ENCODE peak calls at places on chromosomes 3 and 15, in four cellular contexts. One of them, this sample, is unnamed.

GRCh38 chr3:364287-364686 is 167.7 kb downstream of the CHL1 start:
- ATAC-seq in stimulated activated effector memory CD8-positive, alpha-beta T cell treated with anti-CD3 and anti-CD28 coated beads, Interleukin-12 subunit alpha, Interleukin-12 subunit beta, amount 100 ng/mL, for 72 hours: no peak
- ATAC-seq in GM12878: no peak
- ATAC-seq in activated T-cell treated with anti-CD3 and anti-CD28 coated beads, Interleukin-2, amount 50 U/mL, for 4 hours: no peak
- ATAC-seq in this sample: no peak

GRCh38 chr3:77795013-77795412 is 755.1 kb downstream of the ROBO2 start:
- ATAC-seq in stimulated activated effector memory CD8-positive, alpha-beta T cell treated with anti-CD3 and anti-CD28 coated beads, Interleukin-12 subunit alpha, Interleukin-12 subunit beta, amount 100 ng/mL, for 72 hours: no peak
- ATAC-seq in GM12878: no peak
- ATAC-seq in activated T-cell treated with anti-CD3 and anti-CD28 coated beads, Interleukin-2, amount 50 U/mL, for 4 hours: no peak
- ATAC-seq in this sample: no peak

GRCh38 chr3:72629191-72629611 is 219.0 kb downstream of the SHQ1 start:
- ATAC-seq in stimulated activated effector memory CD8-positive, alpha-beta T cell treated with anti-CD3 and anti-CD28 coated beads, Interleukin-12 subunit alpha, Interleukin-12 subunit beta, amount 100 ng/mL, for 72 hours: peak
- ATAC-seq in GM12878: peak
- ATAC-seq in activated T-cell treated with anti-CD3 and anti-CD28 coated beads, Interleukin-2, amount 50 U/mL, for 4 hours: peak
- ATAC-seq in this sample: peak

GRCh38 chr3:37068031-37068430 is 74.7 kb downstream of the MLH1 start:
- ATAC-seq in stimulated activated effector memory CD8-positive, alpha-beta T cell treated with anti-CD3 and anti-CD28 coated beads, Interleukin-12 subunit alpha, Interleukin-12 subunit beta, amount 100 ng/mL, for 72 hours: no peak
- ATAC-seq in GM12878: no peak
- ATAC-seq in activated T-cell treated with anti-CD3 and anti-CD28 coated beads, Interleukin-2, amount 50 U/mL, for 4 hours: no peak
- ATAC-seq in this sample: no peak

GRCh38 chr15:36967929-36968328 is 132.4 kb downstream of the MEIS2 start:
- ATAC-seq in stimulated activated effector memory CD8-positive, alpha-beta T cell treated with anti-CD3 and anti-CD28 coated beads, Interleukin-12 subunit alpha, Interleukin-12 subunit beta, amount 100 ng/mL, for 72 hours: no peak
- ATAC-seq in GM12878: no peak
- ATAC-seq in activated T-cell treated with anti-CD3 and anti-CD28 coated beads, Interleukin-2, amount 50 U/mL, for 4 hours: no peak
- ATAC-seq in this sample: no peak

GRCh38 chr3:72995337-72995736 is 1.3 kb upstream of the PPP4R2 start:
- ATAC-seq in stimulated activated effector memory CD8-positive, alpha-beta T cell treated with anti-CD3 and anti-CD28 coated beads, Interleukin-12 subunit alpha, Interleukin-12 subunit beta, amount 100 ng/mL, for 72 hours: no peak
- ATAC-seq in GM12878: no peak
- ATAC-seq in activated T-cell treated with anti-CD3 and anti-CD28 coated beads, Interleukin-2, amount 50 U/mL, for 4 hours: no peak
- ATAC-seq in this sample: no peak

GRCh38 chr3:177781686-177782161 is 584.4 kb upstream of the TBL1XR1 start:
- ATAC-seq in stimulated activated effector memory CD8-positive, alpha-beta T cell treated with anti-CD3 and anti-CD28 coated beads, Interleukin-12 subunit alpha, Interleukin-12 subunit beta, amount 100 ng/mL, for 72 hours: no peak
- ATAC-seq in GM12878: no peak
- ATAC-seq in activated T-cell treated with anti-CD3 and anti-CD28 coated beads, Interleukin-2, amount 50 U/mL, for 4 hours: no peak
- ATAC-seq in this sample: no peak

GRCh38 chr15:67121725-67122600 is 56.6 kb downstream of the SMAD3 start:
- ATAC-seq in stimulated activated effector memory CD8-positive, alpha-beta T cell treated with anti-CD3 and anti-CD28 coated beads, Interleukin-12 subunit alpha, Interleukin-12 subunit beta, amount 100 ng/mL, for 72 hours: no peak
- ATAC-seq in GM12878: no peak
- ATAC-seq in activated T-cell treated with anti-CD3 and anti-CD28 coated beads, Interleukin-2, amount 50 U/mL, for 4 hours: no peak
- ATAC-seq in this sample: no peak

GRCh38 chr3:124592658-124593441 is 137.4 kb upstream of the UMPS start:
- ATAC-seq in stimulated activated effector memory CD8-positive, alpha-beta T cell treated with anti-CD3 and anti-CD28 coated beads, Interleukin-12 subunit alpha, Interleukin-12 subunit beta, amount 100 ng/mL, for 72 hours: peak
- ATAC-seq in GM12878: peak
- ATAC-seq in activated T-cell treated with anti-CD3 and anti-CD28 coated beads, Interleukin-2, amount 50 U/mL, for 4 hours: peak
- ATAC-seq in this sample: peak

GRCh38 chr3:104206925-104207324 is 1159.8 kb upstream of the ALCAM start:
- ATAC-seq in stimulated activated effector memory CD8-positive, alpha-beta T cell treated with anti-CD3 and anti-CD28 coated beads, Interleukin-12 subunit alpha, Interleukin-12 subunit beta, amount 100 ng/mL, for 72 hours: no peak
- ATAC-seq in GM12878: no peak
- ATAC-seq in activated T-cell treated with anti-CD3 and anti-CD28 coated beads, Interleukin-2, amount 50 U/mL, for 4 hours: no peak
- ATAC-seq in this sample: no peak

GRCh38 chr3:150740733-150741496 is 22.1 kb downstream of the SIAH2 start:
- ATAC-seq in stimulated activated effector memory CD8-positive, alpha-beta T cell treated with anti-CD3 and anti-CD28 coated beads, Interleukin-12 subunit alpha, Interleukin-12 subunit beta, amount 100 ng/mL, for 72 hours: peak
- ATAC-seq in GM12878: no peak
- ATAC-seq in activated T-cell treated with anti-CD3 and anti-CD28 coated beads, Interleukin-2, amount 50 U/mL, for 4 hours: no peak
- ATAC-seq in this sample: peak

GRCh38 chr3:8996681-8997121 is 33.4 kb upstream of the RAD18 start:
- ATAC-seq in stimulated activated effector memory CD8-positive, alpha-beta T cell treated with anti-CD3 and anti-CD28 coated beads, Interleukin-12 subunit alpha, Interleukin-12 subunit beta, amount 100 ng/mL, for 72 hours: peak
- ATAC-seq in GM12878: no peak
- ATAC-seq in activated T-cell treated with anti-CD3 and anti-CD28 coated beads, Interleukin-2, amount 50 U/mL, for 4 hours: no peak
- ATAC-seq in this sample: no peak

GRCh38 chr15:81049835-81050234 is 49.1 kb downstream of the TLNRD1 start:
- ATAC-seq in stimulated activated effector memory CD8-positive, alpha-beta T cell treated with anti-CD3 and anti-CD28 coated beads, Interleukin-12 subunit alpha, Interleukin-12 subunit beta, amount 100 ng/mL, for 72 hours: no peak
- ATAC-seq in GM12878: no peak
- ATAC-seq in activated T-cell treated with anti-CD3 and anti-CD28 coated beads, Interleukin-2, amount 50 U/mL, for 4 hours: no peak
- ATAC-seq in this sample: no peak

GRCh38 chr3:177574232-177574856 is 377.1 kb upstream of the TBL1XR1 start:
- ATAC-seq in stimulated activated effector memory CD8-positive, alpha-beta T cell treated with anti-CD3 and anti-CD28 coated beads, Interleukin-12 subunit alpha, Interleukin-12 subunit beta, amount 100 ng/mL, for 72 hours: no peak
- ATAC-seq in GM12878: no peak
- ATAC-seq in activated T-cell treated with anti-CD3 and anti-CD28 coated beads, Interleukin-2, amount 50 U/mL, for 4 hours: no peak
- ATAC-seq in this sample: no peak

GRCh38 chr3:48047841-48048456 is 31.7 kb upstream of the MAP4 start:
- ATAC-seq in stimulated activated effector memory CD8-positive, alpha-beta T cell treated with anti-CD3 and anti-CD28 coated beads, Interleukin-12 subunit alpha, Interleukin-12 subunit beta, amount 100 ng/mL, for 72 hours: no peak
- ATAC-seq in GM12878: no peak
- ATAC-seq in activated T-cell treated with anti-CD3 and anti-CD28 coated beads, Interleukin-2, amount 50 U/mL, for 4 hours: no peak
- ATAC-seq in this sample: no peak

GRCh38 chr3:150469031-150469930 is 61.2 kb downstream of the TSC22D2 start:
- ATAC-seq in stimulated activated effector memory CD8-positive, alpha-beta T cell treated with anti-CD3 and anti-CD28 coated beads, Interleukin-12 subunit alpha, Interleukin-12 subunit beta, amount 100 ng/mL, for 72 hours: no peak
- ATAC-seq in GM12878: no peak
- ATAC-seq in activated T-cell treated with anti-CD3 and anti-CD28 coated beads, Interleukin-2, amount 50 U/mL, for 4 hours: no peak
- ATAC-seq in this sample: no peak

GRCh38 chr3:124791639-124792111 is 61.4 kb downstream of the UMPS start:
- ATAC-seq in stimulated activated effector memory CD8-positive, alpha-beta T cell treated with anti-CD3 and anti-CD28 coated beads, Interleukin-12 subunit alpha, Interleukin-12 subunit beta, amount 100 ng/mL, for 72 hours: peak
- ATAC-seq in GM12878: peak
- ATAC-seq in activated T-cell treated with anti-CD3 and anti-CD28 coated beads, Interleukin-2, amount 50 U/mL, for 4 hours: peak
- ATAC-seq in this sample: no peak

GRCh38 chr15:70505411-70505919 is 257.9 kb downstream of the UACA start:
- ATAC-seq in stimulated activated effector memory CD8-positive, alpha-beta T cell treated with anti-CD3 and anti-CD28 coated beads, Interleukin-12 subunit alpha, Interleukin-12 subunit beta, amount 100 ng/mL, for 72 hours: peak
- ATAC-seq in GM12878: peak
- ATAC-seq in activated T-cell treated with anti-CD3 and anti-CD28 coated beads, Interleukin-2, amount 50 U/mL, for 4 hours: peak
- ATAC-seq in this sample: peak

GRCh38 chr3:10093678-10094077 is 14.4 kb downstream of the FANCD2OS start:
- ATAC-seq in stimulated activated effector memory CD8-positive, alpha-beta T cell treated with anti-CD3 and anti-CD28 coated beads, Interleukin-12 subunit alpha, Interleukin-12 subunit beta, amount 100 ng/mL, for 72 hours: no peak
- ATAC-seq in GM12878: no peak
- ATAC-seq in activated T-cell treated with anti-CD3 and anti-CD28 coated beads, Interleukin-2, amount 50 U/mL, for 4 hours: no peak
- ATAC-seq in this sample: no peak

GRCh38 chr3:162546910-162547309 is 1050.3 kb downstream of the OTOL1 start:
- ATAC-seq in stimulated activated effector memory CD8-positive, alpha-beta T cell treated with anti-CD3 and anti-CD28 coated beads, Interleukin-12 subunit alpha, Interleukin-12 subunit beta, amount 100 ng/mL, for 72 hours: no peak
- ATAC-seq in GM12878: no peak
- ATAC-seq in activated T-cell treated with anti-CD3 and anti-CD28 coated beads, Interleukin-2, amount 50 U/mL, for 4 hours: no peak
- ATAC-seq in this sample: no peak

GRCh38 chr15:64961013-64961412 is 28.7 kb downstream of the SPG21 start:
- ATAC-seq in stimulated activated effector memory CD8-positive, alpha-beta T cell treated with anti-CD3 and anti-CD28 coated beads, Interleukin-12 subunit alpha, Interleukin-12 subunit beta, amount 100 ng/mL, for 72 hours: no peak
- ATAC-seq in GM12878: no peak
- ATAC-seq in activated T-cell treated with anti-CD3 and anti-CD28 coated beads, Interleukin-2, amount 50 U/mL, for 4 hours: no peak
- ATAC-seq in this sample: no peak

GRCh38 chr15:66831801-66832390 is 129.9 kb downstream of the SMAD6 start:
- ATAC-seq in stimulated activated effector memory CD8-positive, alpha-beta T cell treated with anti-CD3 and anti-CD28 coated beads, Interleukin-12 subunit alpha, Interleukin-12 subunit beta, amount 100 ng/mL, for 72 hours: no peak
- ATAC-seq in GM12878: no peak
- ATAC-seq in activated T-cell treated with anti-CD3 and anti-CD28 coated beads, Interleukin-2, amount 50 U/mL, for 4 hours: no peak
- ATAC-seq in this sample: no peak

GRCh38 chr15:55907797-55908196 is 85.6 kb downstream of the NEDD4 start:
- ATAC-seq in stimulated activated effector memory CD8-positive, alpha-beta T cell treated with anti-CD3 and anti-CD28 coated beads, Interleukin-12 subunit alpha, Interleukin-12 subunit beta, amount 100 ng/mL, for 72 hours: no peak
- ATAC-seq in GM12878: no peak
- ATAC-seq in activated T-cell treated with anti-CD3 and anti-CD28 coated beads, Interleukin-2, amount 50 U/mL, for 4 hours: no peak
- ATAC-seq in this sample: no peak

GRCh38 chr15:74027688-74028087 is 33.2 kb downstream of the PML start:
- ATAC-seq in stimulated activated effector memory CD8-positive, alpha-beta T cell treated with anti-CD3 and anti-CD28 coated beads, Interleukin-12 subunit alpha, Interleukin-12 subunit beta, amount 100 ng/mL, for 72 hours: no peak
- ATAC-seq in GM12878: no peak
- ATAC-seq in activated T-cell treated with anti-CD3 and anti-CD28 coated beads, Interleukin-2, amount 50 U/mL, for 4 hours: no peak
- ATAC-seq in this sample: no peak

GRCh38 chr3:52525666-52526065 is 8.0 kb downstream of the NT5DC2 start:
- ATAC-seq in stimulated activated effector memory CD8-positive, alpha-beta T cell treated with anti-CD3 and anti-CD28 coated beads, Interleukin-12 subunit alpha, Interleukin-12 subunit beta, amount 100 ng/mL, for 72 hours: no peak
- ATAC-seq in GM12878: no peak
- ATAC-seq in activated T-cell treated with anti-CD3 and anti-CD28 coated beads, Interleukin-2, amount 50 U/mL, for 4 hours: no peak
- ATAC-seq in this sample: no peak

GRCh38 chr15:26866298-26867198 is at the start of gene GABRA5:
- ATAC-seq in stimulated activated effector memory CD8-positive, alpha-beta T cell treated with anti-CD3 and anti-CD28 coated beads, Interleukin-12 subunit alpha, Interleukin-12 subunit beta, amount 100 ng/mL, for 72 hours: no peak
- ATAC-seq in GM12878: no peak
- ATAC-seq in activated T-cell treated with anti-CD3 and anti-CD28 coated beads, Interleukin-2, amount 50 U/mL, for 4 hours: no peak
- ATAC-seq in this sample: no peak

GRCh38 chr3:120450914-120451669 is at the start of gene FSTL1:
- ATAC-seq in stimulated activated effector memory CD8-positive, alpha-beta T cell treated with anti-CD3 and anti-CD28 coated beads, Interleukin-12 subunit alpha, Interleukin-12 subunit beta, amount 100 ng/mL, for 72 hours: peak
- ATAC-seq in GM12878: no peak
- ATAC-seq in activated T-cell treated with anti-CD3 and anti-CD28 coated beads, Interleukin-2, amount 50 U/mL, for 4 hours: peak
- ATAC-seq in this sample: no peak

GRCh38 chr3:11385908-11386307 is 113.7 kb downstream of the ATG7 start:
- ATAC-seq in stimulated activated effector memory CD8-positive, alpha-beta T cell treated with anti-CD3 and anti-CD28 coated beads, Interleukin-12 subunit alpha, Interleukin-12 subunit beta, amount 100 ng/mL, for 72 hours: no peak
- ATAC-seq in GM12878: no peak
- ATAC-seq in activated T-cell treated with anti-CD3 and anti-CD28 coated beads, Interleukin-2, amount 50 U/mL, for 4 hours: no peak
- ATAC-seq in this sample: no peak

GRCh38 chr3:99965077-99965476 is 147.4 kb downstream of the CMSS1 start:
- ATAC-seq in stimulated activated effector memory CD8-positive, alpha-beta T cell treated with anti-CD3 and anti-CD28 coated beads, Interleukin-12 subunit alpha, Interleukin-12 subunit beta, amount 100 ng/mL, for 72 hours: peak
- ATAC-seq in GM12878: no peak
- ATAC-seq in activated T-cell treated with anti-CD3 and anti-CD28 coated beads, Interleukin-2, amount 50 U/mL, for 4 hours: no peak
- ATAC-seq in this sample: peak

GRCh38 chr15:79283252-79284048 is 928 bp downstream of the ANKRD34C start:
- ATAC-seq in stimulated activated effector memory CD8-positive, alpha-beta T cell treated with anti-CD3 and anti-CD28 coated beads, Interleukin-12 subunit alpha, Interleukin-12 subunit beta, amount 100 ng/mL, for 72 hours: no peak
- ATAC-seq in GM12878: peak
- ATAC-seq in activated T-cell treated with anti-CD3 and anti-CD28 coated beads, Interleukin-2, amount 50 U/mL, for 4 hours: peak
- ATAC-seq in this sample: peak

GRCh38 chr15:55197362-55197705 is 593 bp upstream of the RSL24D1 start:
- ATAC-seq in stimulated activated effector memory CD8-positive, alpha-beta T cell treated with anti-CD3 and anti-CD28 coated beads, Interleukin-12 subunit alpha, Interleukin-12 subunit beta, amount 100 ng/mL, for 72 hours: peak
- ATAC-seq in GM12878: peak
- ATAC-seq in activated T-cell treated with anti-CD3 and anti-CD28 coated beads, Interleukin-2, amount 50 U/mL, for 4 hours: no peak
- ATAC-seq in this sample: peak

GRCh38 chr15:25860885-25861866 is 2.0 kb downstream of the ATP10A start:
- ATAC-seq in stimulated activated effector memory CD8-positive, alpha-beta T cell treated with anti-CD3 and anti-CD28 coated beads, Interleukin-12 subunit alpha, Interleukin-12 subunit beta, amount 100 ng/mL, for 72 hours: peak
- ATAC-seq in GM12878: peak
- ATAC-seq in activated T-cell treated with anti-CD3 and anti-CD28 coated beads, Interleukin-2, amount 50 U/mL, for 4 hours: peak
- ATAC-seq in this sample: peak

GRCh38 chr3:49566312-49566711 is 12.0 kb downstream of the BSN start:
- ATAC-seq in stimulated activated effector memory CD8-positive, alpha-beta T cell treated with anti-CD3 and anti-CD28 coated beads, Interleukin-12 subunit alpha, Interleukin-12 subunit beta, amount 100 ng/mL, for 72 hours: no peak
- ATAC-seq in GM12878: no peak
- ATAC-seq in activated T-cell treated with anti-CD3 and anti-CD28 coated beads, Interleukin-2, amount 50 U/mL, for 4 hours: no peak
- ATAC-seq in this sample: no peak

GRCh38 chr3:39971450-39972081 is 162.2 kb downstream of the MYRIP start:
- ATAC-seq in stimulated activated effector memory CD8-positive, alpha-beta T cell treated with anti-CD3 and anti-CD28 coated beads, Interleukin-12 subunit alpha, Interleukin-12 subunit beta, amount 100 ng/mL, for 72 hours: no peak
- ATAC-seq in GM12878: no peak
- ATAC-seq in activated T-cell treated with anti-CD3 and anti-CD28 coated beads, Interleukin-2, amount 50 U/mL, for 4 hours: no peak
- ATAC-seq in this sample: no peak

GRCh38 chr3:64163755-64164148 is 61.5 kb downstream of the PRICKLE2 start:
- ATAC-seq in stimulated activated effector memory CD8-positive, alpha-beta T cell treated with anti-CD3 and anti-CD28 coated beads, Interleukin-12 subunit alpha, Interleukin-12 subunit beta, amount 100 ng/mL, for 72 hours: no peak
- ATAC-seq in GM12878: peak
- ATAC-seq in activated T-cell treated with anti-CD3 and anti-CD28 coated beads, Interleukin-2, amount 50 U/mL, for 4 hours: no peak
- ATAC-seq in this sample: no peak

GRCh38 chr3:72381584-72381983 is 466.7 kb downstream of the SHQ1 start:
- ATAC-seq in stimulated activated effector memory CD8-positive, alpha-beta T cell treated with anti-CD3 and anti-CD28 coated beads, Interleukin-12 subunit alpha, Interleukin-12 subunit beta, amount 100 ng/mL, for 72 hours: no peak
- ATAC-seq in GM12878: no peak
- ATAC-seq in activated T-cell treated with anti-CD3 and anti-CD28 coated beads, Interleukin-2, amount 50 U/mL, for 4 hours: no peak
- ATAC-seq in this sample: no peak

GRCh38 chr3:57972421-57973111 is 35.7 kb upstream of the FLNB start:
- ATAC-seq in stimulated activated effector memory CD8-positive, alpha-beta T cell treated with anti-CD3 and anti-CD28 coated beads, Interleukin-12 subunit alpha, Interleukin-12 subunit beta, amount 100 ng/mL, for 72 hours: no peak
- ATAC-seq in GM12878: no peak
- ATAC-seq in activated T-cell treated with anti-CD3 and anti-CD28 coated beads, Interleukin-2, amount 50 U/mL, for 4 hours: no peak
- ATAC-seq in this sample: no peak

GRCh38 chr3:175111036-175111435 is 251.9 kb downstream of the NAALADL2 start:
- ATAC-seq in stimulated activated effector memory CD8-positive, alpha-beta T cell treated with anti-CD3 and anti-CD28 coated beads, Interleukin-12 subunit alpha, Interleukin-12 subunit beta, amount 100 ng/mL, for 72 hours: no peak
- ATAC-seq in GM12878: no peak
- ATAC-seq in activated T-cell treated with anti-CD3 and anti-CD28 coated beads, Interleukin-2, amount 50 U/mL, for 4 hours: no peak
- ATAC-seq in this sample: no peak

GRCh38 chr3:134663646-134664456 is 13.0 kb upstream of the KY start:
- ATAC-seq in stimulated activated effector memory CD8-positive, alpha-beta T cell treated with anti-CD3 and anti-CD28 coated beads, Interleukin-12 subunit alpha, Interleukin-12 subunit beta, amount 100 ng/mL, for 72 hours: no peak
- ATAC-seq in GM12878: no peak
- ATAC-seq in activated T-cell treated with anti-CD3 and anti-CD28 coated beads, Interleukin-2, amount 50 U/mL, for 4 hours: peak
- ATAC-seq in this sample: no peak

GRCh38 chr15:54029076-54029475 is 50.8 kb downstream of the UNC13C start:
- ATAC-seq in stimulated activated effector memory CD8-positive, alpha-beta T cell treated with anti-CD3 and anti-CD28 coated beads, Interleukin-12 subunit alpha, Interleukin-12 subunit beta, amount 100 ng/mL, for 72 hours: no peak
- ATAC-seq in GM12878: no peak
- ATAC-seq in activated T-cell treated with anti-CD3 and anti-CD28 coated beads, Interleukin-2, amount 50 U/mL, for 4 hours: no peak
- ATAC-seq in this sample: no peak

This sample was measured in activated T-helper 17 cell treated with anti-CD3 and anti-CD28 coated beads, Interleukin-2, amount 50 U/mL, for 72 hours.